ENCODE peak calls at places on chromosomes 11 and 22, in five cellular contexts. L is GDM1, K is NCI-H2081, H is GM03348, J is frontal cortex. U is an unnamed sample.

GRCh38 chr22:42683599-42684283 is 34.5 kb upstream of the CYB5R3 start:
- DNase-seq in L (no peak), K (no peak), H (peak; percentile 77), J (no peak), U (no peak)

GRCh38 chr22:20052309-20053250 is 27.5 kb upstream of the DGCR8 start:
- DNase-seq in L (no peak), K (no peak), H (no peak), J (no peak), U (no peak)

GRCh38 chr11:87324817-87325489 is 287.2 kb downstream of the TMEM135 start:
- DNase-seq in L (no peak), K (no peak), H (no peak), J (no peak), U (no peak)

GRCh38 chr11:128389461-128389976 is 197.8 kb downstream of the ETS1 start:
- DNase-seq in L (no peak), K (no peak), H (no peak), J (no peak), U (no peak)

GRCh38 chr11:76664578-76665061 is 5.9 kb downstream of the LRRC32 start:
- DNase-seq in L (peak; percentile 34), K (no peak), H (no peak), J (no peak), U (no peak)

GRCh38 chr11:59207988-59208432 is 4.7 kb downstream of the MPEG1 start:
- DNase-seq in L (peak; percentile 9), K (no peak), H (peak; percentile 66), J (no peak), U (no peak)

GRCh38 chr11:76256448-76256847 is 50.1 kb upstream of the WNT11 start:
- DNase-seq in L (no peak), K (no peak), H (no peak), J (no peak), U (no peak)

GRCh38 chr11:65352783-65353182 is 1.8 kb upstream of the TIGD3 start:
- DNase-seq in L (no peak), K (no peak), H (peak; percentile 20), J (no peak), U (peak; percentile 25)

GRCh38 chr11:48141475-48142100 is 75.0 kb upstream of the OR4B1 start:
- DNase-seq in L (no peak), K (no peak), H (peak; percentile 50), J (no peak), U (no peak)

GRCh38 chr22:44181912-44182590 is 1.3 kb downstream of the PARVG start:
- DNase-seq in L (no peak), K (no peak), H (no peak), J (no peak), U (no peak)

GRCh38 chr11:4065601-4066377 is 28.8 kb upstream of the RRM1 start:
- DNase-seq in L (no peak), K (no peak), H (peak; percentile 35), J (no peak), U (no peak)

GRCh38 chr11:6650104-6650503 is 5.5 kb downstream of the DCHS1 start:
- DNase-seq in L (no peak), K (no peak), H (no peak), J (no peak), U (no peak)

GRCh38 chr11:120667281-120667680 is 155.7 kb downstream of the GRIK4 start:
- DNase-seq in L (no peak), K (no peak), H (no peak), J (no peak), U (no peak)

GRCh38 chr22:42443240-42444059 is 11.2 kb upstream of the NFAM1 start:
- DNase-seq in L (no peak), K (no peak), H (no peak), J (no peak), U (no peak)

GRCh38 chr22:21946262-21946925 is 6.3 kb downstream of the PPM1F start:
- DNase-seq in L (no peak), K (no peak), H (no peak), J (no peak), U (no peak)

GRCh38 chr22:28016781-28017557 is 97.9 kb upstream of the PITPNB start:
- DNase-seq in L (no peak), K (no peak), H (no peak), J (no peak), U (no peak)

GRCh38 chr11:45806937-45807791 is 2.2 kb downstream of the SLC35C1 start:
- DNase-seq in L (no peak), K (no peak), H (no peak), J (no peak), U (no peak)

GRCh38 chr11:117662870-117663269 is 134.1 kb downstream of the DSCAML1 start:
- DNase-seq in L (no peak), K (no peak), H (no peak), J (no peak), U (no peak)

GRCh38 chr11:3732671-3733070 is 61.5 kb upstream of the CHRNA10 start:
- DNase-seq in L (no peak), K (no peak), H (peak; percentile 13), J (no peak), U (no peak)

GRCh38 chr22:37701121-37701786 is 4.4 kb downstream of the TRIOBP start:
- DNase-seq in L (no peak), K (no peak), H (no peak), J (no peak), U (peak; percentile 80)

GRCh38 chr11:78033040-78033439 is 10.0 kb upstream of the KCTD14 start:
- DNase-seq in L (no peak), K (no peak), H (no peak), J (no peak), U (no peak)

GRCh38 chr11:104164028-104164520 is at the start of gene PDGFD:
- DNase-seq in L (no peak), K (peak; percentile 81), H (peak; percentile 71), J (no peak), U (no peak)

GRCh38 chr11:127000291-127000968 is at the start of gene KIRREL3:
- DNase-seq in L (no peak), K (no peak), H (peak; percentile 72), J (peak; percentile 60), U (no peak)

GRCh38 chr11:73659961-73660360 is 13.6 kb downstream of the PLEKHB1 start:
- DNase-seq in L (no peak), K (no peak), H (no peak), J (no peak), U (no peak)

GRCh38 chr11:104892723-104893511 is 5.3 kb downstream of the CASP12 start:
- DNase-seq in L (no peak), K (no peak), H (no peak), J (no peak), U (no peak)

GRCh38 chr11:203056-203944 is 3.9 kb downstream of the BET1L start:
- DNase-seq in L (no peak), K (no peak), H (no peak), J (no peak), U (no peak)

GRCh38 chr11:126163074-126163700 is 48.3 kb downstream of the RPUSD4 start:
- DNase-seq in L (no peak), K (no peak), H (peak; percentile 91), J (no peak), U (no peak)

GRCh38 chr11:102843474-102843873 is at the start of gene MMP3:
- DNase-seq in L (no peak), K (no peak), H (peak; percentile 48), J (no peak), U (no peak)

GRCh38 chr11:122804796-122805195 is 33.5 kb upstream of the CRTAM start:
- DNase-seq in L (no peak), K (no peak), H (no peak), J (no peak), U (no peak)

GRCh38 chr11:63978551-63979235 is 4.3 kb downstream of the COX8A start:
- DNase-seq in L (no peak), K (no peak), H (no peak), J (no peak), U (no peak)